ENCODE peak calls at places on chromosome 1, in five cellular contexts. B, W, I, O and V are unnamed samples.
A peak's percentile ranks its signal among the peaks of the same experiment; 100 is the strongest.

GRCh38 chr1:34745666-34746065 is 9.2 kb upstream of the GJB5 start:
- DNase-seq in I (no peak), O (no peak), B (no peak), W (peak; percentile 35), V (no peak)

GRCh38 chr1:15966081-15966955 is 9.6 kb downstream of the ZBTB17 start:
- DNase-seq in B (no peak), I (peak; percentile 33), W (peak; percentile 76), O (peak; percentile 50), V (peak; percentile 48)

GRCh38 chr1:89460348-89460747 is 64.3 kb upstream of the LRRC8B start:
- DNase-seq in O (no peak), I (no peak), B (no peak), W (no peak), V (no peak)

GRCh38 chr1:56168176-56168575 is 411.2 kb downstream of the PLPP3 start:
- DNase-seq in I (no peak), B (no peak), O (no peak), W (no peak), V (no peak)

GRCh38 chr1:164466001-164466421 is 93.0 kb upstream of the PBX1 start:
- DNase-seq in O (peak; percentile 32), W (no peak), I (no peak), B (no peak), V (no peak)

GRCh38 chr1:59128239-59128736 is 168.6 kb upstream of the FGGY start:
- DNase-seq in O (peak; percentile 85), W (no peak), B (no peak), I (peak; percentile 55), V (peak; percentile 61)

GRCh38 chr1:41618066-41618825 is 133.8 kb upstream of the EDN2 start:
- DNase-seq in I (peak; percentile 64), B (no peak), W (peak; percentile 95), O (no peak), V (peak; percentile 42)

GRCh38 chr1:112906155-112906698 is 49.8 kb downstream of the SLC16A1 start:
- DNase-seq in W (no peak), I (no peak), B (no peak), O (no peak), V (no peak)

GRCh38 chr1:240282061-240282830 is 190.6 kb downstream of the FMN2 start:
- DNase-seq in W (no peak), O (no peak), I (no peak), B (no peak), V (no peak)

GRCh38 chr1:66532798-66533783 is 862 bp upstream of the SGIP1 start:
- DNase-seq in I (peak; percentile 90), O (no peak), B (peak; percentile 21), W (peak; percentile 70), V (peak; percentile 81)

GRCh38 chr1:175252561-175252960 is 60.0 kb upstream of the KIAA0040 start:
- DNase-seq in W (no peak), I (no peak), B (no peak), O (no peak), V (no peak)

GRCh38 chr1:59641861-59642260 is 172.9 kb upstream of the HOOK1 start:
- DNase-seq in B (no peak), I (peak; percentile 9), O (no peak), W (no peak), V (no peak)

GRCh38 chr1:230171337-230172015 is 104.4 kb downstream of the GALNT2 start:
- DNase-seq in W (no peak), O (peak; percentile 83), I (peak; percentile 49), B (no peak), V (no peak)

GRCh38 chr1:147080013-147080661 is 92.1 kb downstream of the PRKAB2 start:
- DNase-seq in B (no peak), O (no peak), I (no peak), W (no peak), V (no peak)

GRCh38 chr1:226662704-226663326 is 76.3 kb downstream of the ITPKB start:
- DNase-seq in B (no peak), O (peak; percentile 89), I (peak; percentile 89), W (peak; percentile 94), V (peak; percentile 86)

GRCh38 chr1:65247419-65248359 is 61.7 kb upstream of the DNAJC6 start:
- DNase-seq in W (no peak), I (peak; percentile 83), B (no peak), O (peak; percentile 44), V (peak; percentile 37)

GRCh38 chr1:18137759-18138345 is 30.3 kb downstream of the IGSF21 start:
- DNase-seq in W (no peak), O (no peak), B (no peak), I (no peak), V (no peak)

GRCh38 chr1:89566761-89567174 is 42.1 kb downstream of the LRRC8B start:
- DNase-seq in B (no peak), I (peak; percentile 76), O (no peak), W (no peak), V (no peak)

GRCh38 chr1:12761781-12762180 is 11.8 kb upstream of the PRAMEF12 start:
- DNase-seq in O (no peak), W (no peak), I (no peak), B (no peak), V (no peak)

GRCh38 chr1:85628791-85629531 is 48.4 kb downstream of the CCN1 start:
- DNase-seq in O (peak; percentile 97), B (no peak), I (peak; percentile 79), W (peak; percentile 82), V (peak; percentile 81)